ENCODE peak calls at places on chromosomes 12 and 14, in four cellular contexts. Z is HL-60, R is K562, L is GM12878. C is an unnamed sample.

GRCh38 chr12:3199551-3200031 is 122.4 kb downstream of the TSPAN9 start:
- DNase-seq in Z (no peak), L (no peak), R (no peak), C (no peak)

GRCh38 chr14:90398315-90398811 is 1.5 kb downstream of the CALM1 start:
- DNase-seq in L (no peak), R (no peak), Z (peak), C (peak)

GRCh38 chr12:48794870-48795269 is 6.0 kb upstream of the ADCY6 start:
- DNase-seq in R (no peak), L (no peak), Z (no peak), C (no peak)

GRCh38 chr14:101709962-101710891 is 51.3 kb upstream of the PPP2R5C start:
- DNase-seq in L (no peak), R (peak), Z (no peak), C (no peak)

GRCh38 chr12:75350413-75350812 is 15.9 kb downstream of the GLIPR1L1 start:
- DNase-seq in L (no peak), R (no peak), Z (no peak), C (no peak)

GRCh38 chr12:14612895-14613294 is 45.2 kb upstream of the PLBD1 start:
- DNase-seq in R (no peak), L (no peak), Z (no peak), C (no peak)

GRCh38 chr12:90368081-90368480 is 586.9 kb downstream of the CCER1 start:
- DNase-seq in L (no peak), Z (no peak), R (no peak), C (no peak)

GRCh38 chr12:130925616-130926015 is 28.1 kb upstream of the ADGRD1 start:
- DNase-seq in L (no peak), R (no peak), Z (no peak), C (no peak)

GRCh38 chr12:59041241-59042121 is 121.2 kb upstream of the LRIG3 start:
- DNase-seq in L (no peak), Z (no peak), R (no peak), C (no peak)

GRCh38 chr14:52076334-52076733 is 7.5 kb upstream of the NID2 start:
- DNase-seq in L (no peak), R (no peak), Z (no peak), C (no peak)

GRCh38 chr12:111788178-111788654 is 21.5 kb downstream of the ALDH2 start:
- DNase-seq in L (no peak), Z (peak), R (no peak), C (no peak)

GRCh38 chr14:58864751-58865519 is 227.2 kb downstream of the DACT1 start:
- DNase-seq in L (no peak), Z (no peak), R (no peak), C (no peak)

GRCh38 chr12:56772625-56773024 is 9.5 kb downstream of the HSD17B6 start:
- DNase-seq in L (no peak), R (no peak), Z (no peak), C (no peak)

DNA sequence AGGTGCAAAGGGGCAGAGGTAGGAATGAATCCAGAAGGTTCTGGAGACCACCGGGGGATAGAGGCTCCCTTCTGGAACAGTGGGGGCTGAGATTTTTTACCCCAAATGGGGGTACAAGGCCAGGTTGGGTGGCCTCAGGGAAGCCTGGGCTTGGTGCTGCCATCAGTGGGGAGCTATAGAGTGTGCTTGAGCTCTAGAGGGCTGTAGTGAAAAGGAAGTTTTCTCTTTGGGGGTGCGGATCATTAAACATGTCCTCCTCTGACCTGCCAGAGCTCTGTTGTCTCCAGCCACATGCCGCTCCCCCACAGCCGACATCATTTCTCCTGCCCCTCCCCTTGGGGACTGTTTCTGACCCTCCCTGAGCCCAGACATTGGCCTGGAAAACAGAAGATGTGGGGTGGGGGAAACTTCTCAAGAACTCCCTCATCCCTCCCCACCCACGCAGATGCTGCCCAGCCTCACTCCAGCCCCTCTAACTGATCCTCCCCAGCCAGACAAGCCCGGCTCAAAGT is 25.3 kb downstream of the DTX1 start:
- DNase-seq in R (no peak), L (no peak), Z (no peak), C (no peak)
- TF ChIP-seq SPI1 in R (no peak), L (no peak), Z (no peak), C (no peak)

DNA sequence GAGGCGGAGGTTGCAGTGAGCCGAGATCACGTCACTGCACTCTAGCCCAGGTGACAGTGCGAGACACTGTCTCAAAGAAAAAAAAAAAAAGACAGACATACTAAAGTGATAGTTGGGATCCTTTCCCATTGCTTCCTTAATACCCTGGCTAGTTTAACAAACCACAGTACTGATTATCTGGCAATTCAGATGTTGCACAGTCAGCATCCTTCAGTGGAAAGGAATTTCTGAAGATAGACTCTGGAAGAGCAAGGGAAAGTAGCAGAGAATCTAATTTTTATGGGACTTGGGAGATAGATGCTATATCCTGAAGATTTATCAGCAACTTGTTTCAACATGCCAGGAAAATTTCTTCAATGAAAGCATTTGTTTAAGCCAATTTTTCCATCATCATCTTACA is 6.5 kb upstream of the PPFIBP1 start:
- DNase-seq in Z (no peak), L (no peak), R (no peak), C (no peak)
- TF ChIP-seq SPI1 in Z (no peak), L (no peak), R (no peak), C (no peak)

DNA sequence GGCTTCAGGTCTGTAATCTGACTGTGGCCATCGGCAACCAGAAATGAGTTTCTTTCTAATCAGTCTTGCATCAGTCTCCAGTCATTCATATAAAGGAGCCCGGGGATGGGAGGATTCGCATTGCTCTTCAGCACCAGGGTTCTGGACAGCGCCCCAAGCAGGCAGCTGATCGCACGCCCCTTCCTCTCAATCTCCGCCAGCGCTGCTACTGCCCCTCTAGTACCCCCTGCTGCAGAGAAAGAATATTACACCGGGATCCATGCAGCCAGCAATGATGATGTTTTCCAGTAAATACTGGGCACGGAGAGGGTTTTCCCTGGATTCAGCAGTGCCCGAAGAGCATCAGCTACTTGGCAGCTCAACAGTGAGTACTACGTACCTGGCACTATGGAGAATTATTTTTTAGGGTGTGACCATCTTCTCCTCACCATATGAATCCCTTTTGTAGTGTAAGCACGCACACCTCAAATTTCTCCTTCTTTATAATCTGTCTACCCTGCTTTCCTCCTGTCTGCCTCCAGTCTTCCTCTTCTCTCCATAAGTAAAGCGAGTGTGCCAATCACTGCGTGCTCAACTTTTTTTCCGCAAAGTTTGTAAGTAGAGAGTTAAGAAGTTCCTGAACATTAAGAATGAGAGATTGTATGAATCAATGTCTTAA is at the start of gene TPH2:
- DNase-seq in Z (peak), L (no peak), R (peak), C (peak)
- TF ChIP-seq SPI1 in Z (peak), L (no peak), R (no peak), C (no peak)

DNA sequence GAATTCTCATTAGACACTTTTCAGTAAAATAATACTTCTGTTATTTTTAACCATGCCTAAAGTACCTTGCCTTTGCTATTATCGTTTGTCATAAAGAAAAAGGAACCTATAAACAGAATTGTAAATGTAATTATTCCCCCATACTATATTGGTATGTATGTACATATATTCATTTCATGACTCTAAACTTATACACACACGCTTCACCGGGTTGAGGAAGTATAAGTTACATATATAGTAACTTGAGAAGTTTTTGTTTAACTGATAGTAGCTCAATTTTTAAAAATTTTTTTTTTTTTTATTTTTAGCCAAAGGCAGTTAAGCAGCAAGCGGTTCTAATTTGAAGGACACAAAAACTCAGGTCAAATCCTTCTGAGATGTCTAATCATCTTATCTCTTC is 107.6 kb downstream of the PLEKHG7 start:
- DNase-seq in R (no peak), Z (no peak), L (peak), C (no peak)
- TF ChIP-seq SPI1 in R (no peak), Z (no peak), L (no peak), C (peak)

GRCh38 chr12:119666226-119666808 is 1.6 kb upstream of the PRKAB1 start:
- DNase-seq in L (no peak), Z (peak), R (no peak), C (no peak)

GRCh38 chr12:119661882-119662281 is 6.1 kb upstream of the PRKAB1 start:
- DNase-seq in L (no peak), R (no peak), Z (no peak), C (no peak)

GRCh38 chr12:119665164-119665929 is 2.6 kb upstream of the PRKAB1 start:
- DNase-seq in R (peak), Z (no peak), L (no peak), C (no peak)

GRCh38 chr12:119666900-119667576 is 895 bp upstream of the PRKAB1 start:
- DNase-seq in R (no peak), L (peak), Z (no peak), C (no peak)

DNA sequence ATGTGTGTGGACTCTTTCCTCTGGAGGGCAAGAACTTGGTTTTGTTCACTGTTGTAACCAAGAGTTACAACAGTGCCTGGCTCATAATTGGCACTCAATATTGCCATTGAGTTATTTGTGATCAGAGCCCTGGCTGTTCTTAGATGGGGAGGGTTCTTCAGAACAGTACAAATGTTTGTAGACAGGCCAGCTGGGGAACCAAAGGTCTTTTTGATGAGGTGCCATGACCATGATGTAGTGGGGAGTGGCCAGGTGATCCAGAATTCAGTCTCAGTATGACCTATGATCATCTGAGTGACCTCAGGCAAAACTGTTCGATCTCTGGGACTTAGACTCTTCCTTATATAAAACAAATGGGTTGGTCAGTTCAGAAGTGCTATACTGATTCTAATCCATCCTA is 3.3 kb upstream of the PRKAB1 start:
- DNase-seq in L (no peak), R (no peak), Z (no peak), C (no peak)
- TF ChIP-seq SPI1 in L (no peak), R (no peak), Z (no peak), C (no peak)

GRCh38 chr12:107450541-107450940 is 235.1 kb upstream of the PWP1 start:
- DNase-seq in Z (no peak), R (no peak), L (no peak), C (no peak)

GRCh38 chr12:107446476-107446875 is 239.1 kb upstream of the PWP1 start:
- DNase-seq in R (no peak), Z (no peak), L (no peak), C (no peak)

GRCh38 chr12:107449891-107450290 is 235.7 kb upstream of the PWP1 start:
- DNase-seq in L (no peak), Z (no peak), R (no peak), C (no peak)

GRCh38 chr12:107447336-107447735 is 238.3 kb upstream of the PWP1 start:
- DNase-seq in Z (no peak), L (no peak), R (no peak), C (no peak)

DNA sequence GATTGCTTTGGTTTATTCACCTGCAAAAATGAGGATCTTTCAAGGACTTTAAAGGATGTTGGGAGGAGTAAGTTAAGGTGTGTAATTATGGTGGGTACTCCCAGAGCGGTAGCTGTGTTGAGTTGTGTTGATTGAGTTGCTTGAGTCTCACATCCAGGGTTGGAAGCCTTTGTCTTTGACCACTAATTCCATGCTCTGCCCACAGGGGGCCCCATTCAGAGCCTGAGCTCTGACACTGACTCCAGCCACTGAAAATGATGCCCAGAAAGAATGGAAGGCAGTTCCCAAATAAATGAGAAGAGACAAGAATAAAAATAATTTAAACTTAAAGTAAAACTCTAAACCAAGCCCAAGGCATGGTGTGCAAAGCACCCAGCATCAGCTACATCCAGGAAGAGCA is 237.4 kb upstream of the PWP1 start:
- DNase-seq in L (no peak), R (peak), Z (no peak), C (no peak)
- TF ChIP-seq SPI1 in L (no peak), R (no peak), Z (no peak), C (no peak)

GRCh38 chr12:63911336-63911735 is 66.8 kb downstream of the SRGAP1 start:
- DNase-seq in Z (no peak), L (no peak), R (no peak), C (no peak)
- TF ChIP-seq SPI1 in Z (no peak), L (no peak), R (no peak), C (no peak)

DNA sequence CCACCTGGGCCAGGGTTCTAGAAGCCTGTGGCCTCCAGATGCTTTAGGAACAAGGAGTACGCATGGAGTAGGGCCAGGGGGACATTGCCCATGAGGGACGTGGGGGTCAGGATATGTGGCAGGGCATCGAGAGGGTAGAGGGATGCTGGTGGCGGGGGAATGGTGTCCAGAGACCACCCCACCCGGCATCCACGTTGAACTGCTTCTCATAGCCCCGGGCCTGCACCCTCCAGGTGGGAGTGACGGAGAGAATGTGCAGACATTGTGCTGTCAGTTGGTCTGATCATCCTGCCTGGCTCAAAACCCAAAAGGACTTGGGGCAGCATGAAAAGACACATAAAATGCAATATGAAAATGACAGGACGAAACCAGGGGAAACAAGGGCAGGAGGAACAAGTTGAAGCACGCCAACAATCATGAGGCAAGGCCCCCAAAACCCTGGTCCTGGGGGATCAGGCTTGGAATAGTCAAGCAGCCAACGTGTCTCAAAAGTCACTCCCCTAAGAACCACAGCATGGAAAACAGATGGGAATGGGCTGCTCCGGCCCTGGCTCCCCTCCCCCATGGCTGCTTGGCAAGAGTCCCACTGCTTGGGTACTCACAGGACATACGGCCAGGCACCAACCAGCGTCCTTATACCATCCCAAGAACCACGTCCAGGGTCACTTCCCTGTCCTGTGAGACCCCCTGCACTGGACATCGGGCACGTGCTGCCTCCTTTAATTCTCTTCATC is 117.9 kb downstream of the DICER1 start:
- DNase-seq in Z (no peak), R (no peak), L (no peak), C (no peak)
- TF ChIP-seq SPI1 in Z (no peak), R (no peak), L (no peak), C (no peak)

C was measured in GM12891.